ENCODE peak calls at places on chromosomes 3 and 15, in eight cellular contexts. K is HepG2, M is stomach, R is esophagus muscularis mucosa, I is A549, N is tibial nerve, V is GM12878, F is H1. G is an unnamed sample.

GRCh38 chr3:184467171-184467570 is 87.3 kb downstream of the CHRD start:
- DNase-seq in K (no peak), M (no peak), R (peak; percentile 60), I (no peak), N (no peak), V (no peak), F (no peak), G (no peak)

GRCh38 chr15:40302288-40302886 is 5.3 kb downstream of the PLCB2 start:
- DNase-seq in K (no peak), M (no peak), R (no peak), I (no peak), N (no peak), V (no peak), F (no peak), G (no peak)

GRCh38 chr3:118117061-118117460 is 917.6 kb downstream of the IGSF11 start:
- DNase-seq in K (no peak), M (no peak), R (no peak), I (no peak), N (no peak), V (no peak), F (no peak), G (no peak)

GRCh38 chr3:64160000-64160690 is 65.1 kb downstream of the PRICKLE2 start:
- DNase-seq in K (no peak), M (no peak), R (no peak), I (no peak), N (no peak), V (no peak), F (no peak), G (no peak)

GRCh38 chr15:62760506-62760905 is 282.0 kb upstream of the TPM1 start:
- DNase-seq in K (no peak), M (no peak), R (no peak), I (no peak), N (no peak), V (no peak), F (no peak), G (no peak)

GRCh38 chr3:7062714-7063113 is 201.8 kb downstream of the GRM7 start:
- DNase-seq in K (no peak), M (no peak), R (no peak), I (no peak), N (no peak), V (no peak), F (no peak), G (no peak)

GRCh38 chr3:60399861-60400845 is 851.1 kb downstream of the FHIT start:
- DNase-seq in K (no peak), M (no peak), R (no peak), I (no peak), N (no peak), V (no peak), F (no peak), G (no peak)

GRCh38 chr3:168989396-168989795 is 674.1 kb downstream of the MECOM start:
- DNase-seq in K (no peak), M (peak; percentile 60), R (no peak), I (no peak), N (no peak), V (no peak), F (no peak), G (no peak)

GRCh38 chr15:59224474-59224873 is 17.8 kb downstream of the LDHAL6B start:
- DNase-seq in K (no peak), M (peak; percentile 32), R (no peak), I (no peak), N (no peak), V (no peak), F (no peak), G (no peak)

GRCh38 chr15:66633346-66633745 is 67.5 kb upstream of the LCTL start:
- DNase-seq in K (no peak), M (no peak), R (no peak), I (no peak), N (no peak), V (no peak), F (no peak), G (no peak)

GRCh38 chr15:63490345-63491034 is 13.9 kb upstream of the USP3 start:
- DNase-seq in K (no peak), M (no peak), R (no peak), I (no peak), N (no peak), V (no peak), F (no peak), G (peak; percentile 62)

GRCh38 chr15:48297668-48298067 is 33.6 kb upstream of the DUT start:
- DNase-seq in K (no peak), M (no peak), R (no peak), I (no peak), N (no peak), V (no peak), F (no peak), G (no peak)

GRCh38 chr3:128922804-128923459 is 43.5 kb downstream of the ACAD9 start:
- DNase-seq in K (no peak), M (no peak), R (no peak), I (no peak), N (no peak), V (no peak), F (no peak), G (no peak)

GRCh38 chr15:29939404-29939803 is 117.1 kb upstream of the TJP1 start:
- DNase-seq in K (no peak), M (no peak), R (no peak), I (no peak), N (no peak), V (no peak), F (no peak), G (no peak)

GRCh38 chr3:38121832-38122461 is 15.0 kb downstream of the ACAA1 start:
- DNase-seq in K (no peak), M (peak; percentile 22), R (no peak), I (no peak), N (no peak), V (no peak), F (no peak), G (no peak)

GRCh38 chr15:79918278-79918677 is 21.5 kb upstream of the MTHFS start:
- DNase-seq in K (no peak), M (no peak), R (no peak), I (no peak), N (no peak), V (no peak), F (no peak), G (peak; percentile 36)
- TF ChIP-seq EP300 in K (no peak), M (no peak), R (no peak), I (no peak), N (no peak), V (no peak), F (no peak), G (no peak)

GRCh38 chr3:106115557-106115956 is 246.7 kb upstream of the CBLB start:
- DNase-seq in K (no peak), M (no peak), R (no peak), I (peak; percentile 74), N (no peak), V (no peak), F (no peak), G (no peak)

GRCh38 chr3:106113747-106114146 is 244.9 kb upstream of the CBLB start:
- DNase-seq in K (no peak), M (no peak), R (no peak), I (no peak), N (no peak), V (no peak), F (no peak), G (no peak)

GRCh38 chr3:106116733-106117489 is 248.1 kb upstream of the CBLB start:
- DNase-seq in K (no peak), M (no peak), R (no peak), I (no peak), N (no peak), V (no peak), F (no peak), G (no peak)

GRCh38 chr3:106114848-106115247 is 246.0 kb upstream of the CBLB start:
- DNase-seq in K (no peak), M (no peak), R (no peak), I (peak; percentile 71), N (no peak), V (no peak), F (no peak), G (no peak)

DNA sequence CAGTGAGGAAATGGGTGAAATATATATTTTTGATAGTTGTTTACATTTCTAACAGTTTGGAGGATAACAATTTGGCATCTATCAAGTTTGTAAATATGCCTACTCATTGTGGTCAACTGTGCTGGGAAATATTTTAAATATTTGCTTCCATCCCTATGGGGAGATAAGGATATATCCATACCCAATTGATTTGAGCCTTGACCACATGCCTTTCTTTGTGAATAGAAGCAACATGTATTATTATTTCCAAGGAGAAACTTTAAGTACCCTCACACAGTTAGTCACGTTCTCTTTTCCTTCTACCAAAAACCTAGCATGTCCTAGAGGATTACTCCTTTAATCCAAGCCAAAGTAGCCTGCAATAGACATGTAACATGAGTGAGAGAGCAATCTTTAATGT is 245.4 kb upstream of the CBLB start:
- DNase-seq in K (no peak), M (no peak), R (no peak), I (peak; percentile 71), N (no peak), V (no peak), F (no peak), G (no peak)
- TF ChIP-seq EP300 in K (no peak), M (no peak), R (no peak), I (no peak), N (no peak), V (no peak), F (no peak), G (no peak)

DNA sequence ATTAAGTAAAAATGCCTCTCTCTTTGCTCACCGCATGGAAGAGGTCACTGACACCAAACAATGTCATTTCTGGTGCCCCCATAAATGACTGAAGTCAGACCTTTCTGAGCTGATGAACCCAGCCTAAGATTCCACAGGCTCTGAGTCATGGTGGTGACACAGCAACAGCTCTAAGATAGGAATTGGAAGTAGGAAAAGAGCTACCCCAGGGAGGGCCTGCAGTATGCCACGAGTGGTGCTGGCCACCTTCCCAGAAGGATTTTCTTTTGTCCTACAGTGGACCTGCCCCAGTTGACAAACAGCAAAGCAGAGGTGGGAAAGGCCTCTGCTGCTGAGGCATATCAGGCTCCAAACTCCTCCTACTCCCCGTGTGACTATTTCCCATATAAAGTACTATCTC is 208.1 kb downstream of the MINAR1 start:
- DNase-seq in K (peak; percentile 7), M (peak; percentile 83), R (no peak), I (peak; percentile 91), N (no peak), V (no peak), F (no peak), G (no peak)
- TF ChIP-seq EP300 in K (no peak), M (no peak), R (no peak), I (peak; percentile 54), N (no peak), V (no peak), F (no peak), G (no peak)

DNA sequence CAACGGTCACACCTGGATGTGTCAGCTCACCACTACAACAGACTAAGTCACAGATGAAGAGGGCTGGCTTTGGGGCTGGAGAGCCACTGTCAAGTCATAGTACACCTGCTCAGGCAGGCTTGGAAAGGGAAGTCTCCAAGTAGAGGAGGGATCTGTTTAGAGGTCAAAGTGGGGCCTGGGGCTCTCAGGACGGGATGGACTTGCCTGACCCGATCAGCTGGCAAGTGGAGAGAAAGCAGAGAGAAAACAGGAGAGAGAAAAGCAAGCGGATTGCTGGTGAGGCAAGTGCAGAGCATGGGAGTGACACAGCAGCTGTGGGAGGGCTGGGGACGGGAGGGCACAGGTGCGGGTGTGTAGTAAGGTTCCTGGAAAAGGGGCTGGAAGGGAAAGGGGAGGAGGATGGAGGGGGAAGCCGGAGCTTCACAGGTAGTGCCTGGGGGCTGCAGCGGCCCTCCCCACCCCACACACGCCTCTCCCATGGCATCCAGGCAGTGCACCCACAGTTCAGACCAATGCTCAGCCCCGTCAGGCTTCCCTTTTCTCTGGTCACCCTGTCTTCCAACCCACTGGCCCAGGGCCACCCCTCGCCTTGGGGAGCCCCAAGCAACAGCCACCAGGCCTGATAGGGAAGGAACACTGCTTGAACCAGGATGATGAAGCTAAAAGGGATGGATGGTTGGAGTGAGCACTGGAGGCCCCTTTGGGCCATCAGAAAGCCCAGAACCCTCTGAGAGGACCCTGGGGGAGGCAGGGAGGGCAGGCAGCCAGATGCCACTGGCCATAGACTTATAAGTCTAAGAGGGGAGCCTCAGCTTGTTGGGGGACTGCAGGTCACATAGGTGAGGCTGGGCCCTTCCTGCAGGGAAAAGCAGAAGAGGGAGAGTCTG is 8.5 kb downstream of the RPS17 start:
- DNase-seq in K (no peak), M (no peak), R (no peak), I (no peak), N (no peak), V (no peak), F (no peak), G (peak; percentile 42)
- TF ChIP-seq EP300 in K (no peak), M (no peak), R (no peak), I (no peak), N (no peak), V (no peak), F (no peak), G (no peak)

G was measured in upper lobe of left lung.